ENCODE peak calls at places on chromosome 13, in four cellular contexts. U is IMR-90, M is endothelial cell of umbilical vein, H is GM12878. T is an unnamed sample.

GRCh38 chr13:99352351-99353271 is 45.4 kb upstream of the GPR183 start:
- DNase-seq in H (no peak), U (no peak), M (no peak), T (no peak)

GRCh38 chr13:82654851-82655517 is 1227.3 kb downstream of the SLITRK1 start:
- DNase-seq in U (peak; percentile 82), M (no peak), H (no peak), T (no peak)

GRCh38 chr13:103640617-103641016 is 574.4 kb upstream of the SLC10A2 start:
- DNase-seq in M (no peak), U (no peak), H (no peak), T (no peak)

GRCh38 chr13:46124531-46124966 is 19.7 kb upstream of the CPB2 start:
- DNase-seq in H (no peak), M (no peak), U (no peak), T (no peak)

GRCh38 chr13:102798653-102799543 is at the start of the genes BIVM and POGLUT2:
- DNase-seq in H (peak; percentile 67), M (peak; percentile 91), U (peak; percentile 91), T (peak; percentile 87)

GRCh38 chr13:28573595-28574373 is 78.9 kb upstream of the FLT1 start:
- DNase-seq in U (no peak), M (no peak), H (no peak), T (no peak)

GRCh38 chr13:24328145-24328544 is 18.8 kb downstream of the C1QTNF9 start:
- DNase-seq in H (no peak), M (no peak), U (no peak), T (no peak)

GRCh38 chr13:47896111-47896510 is 105.0 kb downstream of the SUCLA2 start:
- DNase-seq in U (no peak), H (no peak), M (no peak), T (no peak)

GRCh38 chr13:73970413-73971055 is 163.7 kb downstream of the KLF12 start:
- DNase-seq in H (no peak), M (no peak), U (no peak), T (no peak)

GRCh38 chr13:50106559-50106958 is 91.3 kb downstream of the KCNRG start:
- DNase-seq in M (peak; percentile 69), H (no peak), U (no peak), T (no peak)

GRCh38 chr13:75864718-75865117 is 228.6 kb downstream of the LMO7 start:
- DNase-seq in H (no peak), U (peak; percentile 93), M (no peak), T (no peak)

GRCh38 chr13:77918391-77919261 is at the start of gene EDNRB:
- DNase-seq in H (no peak), M (peak; percentile 66), U (peak; percentile 17), T (no peak)

GRCh38 chr13:27639186-27639585 is 17.5 kb downstream of the POLR1D start:
- DNase-seq in H (no peak), M (peak; percentile 50), U (no peak), T (no peak)

GRCh38 chr13:62357887-62358645 is 942.4 kb upstream of the PCDH20 start:
- DNase-seq in U (peak; percentile 71), H (peak; percentile 12), M (peak; percentile 27), T (peak; percentile 6)

GRCh38 chr13:36428083-36428482 is 4.2 kb upstream of the CCNA1 start:
- DNase-seq in U (no peak), M (no peak), H (no peak), T (no peak)

GRCh38 chr13:36436811-36437210 is 4.5 kb downstream of the CCNA1 start:
- DNase-seq in M (no peak), U (no peak), H (no peak), T (no peak)

GRCh38 chr13:36430247-36431203 is 1.8 kb upstream of the CCNA1 start:
- DNase-seq in H (no peak), M (no peak), U (no peak), T (no peak)

GRCh38 chr13:36431204-36432105 is 840 bp upstream of the CCNA1 start:
- DNase-seq in H (no peak), M (no peak), U (no peak), T (no peak)

GRCh38 chr13:36432106-36432544 is at the start of gene CCNA1:
- DNase-seq in U (no peak), M (no peak), H (no peak), T (peak; percentile 10)
- TF ChIP-seq FOS in U (no peak), M (no peak), H (no peak), T (no peak)

DNA sequence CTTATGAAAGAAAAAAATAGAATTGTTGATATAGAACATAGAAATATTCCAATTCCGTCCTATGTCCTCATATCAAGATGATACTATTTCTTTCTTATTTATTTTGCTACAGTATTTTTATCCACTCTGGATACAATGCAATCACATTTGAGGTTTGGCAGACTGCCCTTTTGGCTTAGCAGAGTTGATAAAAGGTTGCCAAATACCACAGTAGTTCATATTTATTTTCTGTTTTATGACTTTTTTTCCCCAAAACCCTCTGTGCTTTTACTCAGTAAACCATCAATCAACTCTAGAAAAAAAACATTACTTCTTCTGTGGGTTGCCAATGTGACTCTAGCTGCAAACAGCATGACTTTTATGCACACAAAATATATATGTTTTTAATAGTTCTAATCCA is 424.5 kb downstream of the PCDH9 start:
- DNase-seq in U (peak; percentile 54), H (no peak), M (peak; percentile 80), T (no peak)
- TF ChIP-seq FOS in U (no peak), H (no peak), M (no peak), T (no peak)

GRCh38 chr13:101416181-101417042 is at the start of gene NALCN:
- DNase-seq in H (no peak), M (peak; percentile 49), U (no peak), T (no peak)
- TF ChIP-seq FOS in H (no peak), M (no peak), U (no peak), T (no peak)

GRCh38 chr13:110714798-110715394 is 1.4 kb downstream of the ING1 start:
- DNase-seq in M (no peak), H (no peak), U (peak; percentile 25), T (no peak)
- TF ChIP-seq FOS in M (no peak), H (no peak), U (no peak), T (no peak)

GRCh38 chr13:94661396-94661795 is 50.9 kb downstream of the SOX21 start:
- DNase-seq in H (no peak), U (no peak), M (no peak), T (no peak)
- TF ChIP-seq FOS in H (no peak), U (no peak), M (no peak), T (no peak)

GRCh38 chr13:60268203-60268555 is 104.5 kb upstream of the DIAPH3 start:
- DNase-seq in H (no peak), U (no peak), M (no peak), T (no peak)
- TF ChIP-seq FOS in H (no peak), U (no peak), M (no peak), T (no peak)

GRCh38 chr13:43401364-43401763 is 378.0 kb downstream of the DNAJC15 start:
- DNase-seq in U (no peak), H (no peak), M (no peak), T (no peak)

GRCh38 chr13:43407023-43407581 is 379.7 kb downstream of the ENOX1 start:
- DNase-seq in H (no peak), M (no peak), U (no peak), T (no peak)

GRCh38 chr13:43408274-43408673 is 378.5 kb downstream of the ENOX1 start:
- DNase-seq in H (no peak), U (no peak), M (no peak), T (no peak)

GRCh38 chr13:43411211-43411610 is 375.6 kb downstream of the ENOX1 start:
- DNase-seq in H (no peak), M (no peak), U (no peak), T (no peak)

GRCh38 chr13:43405457-43405856 is 381.3 kb downstream of the ENOX1 start:
- DNase-seq in U (peak; percentile 74), H (no peak), M (no peak), T (no peak)
- TF ChIP-seq FOS in U (no peak), H (no peak), M (no peak), T (no peak)